ENCODE peak calls at places on chromosomes 1 and 21, in ten cellular contexts. One of them, this sample, is unnamed.

GRCh38 chr21:42683371-42684108 is 30.1 kb downstream of the PDE9A start:
- DNase-seq in T follicular helper cell: no peak
- DNase-seq in hepatic stellate cell: no peak
- DNase-seq in activated T-cell treated with anti-CD3 and anti-CD28 coated beads for 4 hours: no peak
- DNase-seq in AG10803: no peak
- DNase-seq in HS-5: no peak
- DNase-seq in activated CD4-positive, alpha-beta T cell treated with anti-CD3 and anti-CD28 coated beads, Interleukin-2, amount 50 U/mL, for 1 hour: peak
- DNase-seq in activated T-helper 1 cell treated with anti-CD3 and anti-CD28 coated beads, Interleukin-12 subunit alpha, Interleukin-12 subunit beta, Interleukin-2, Interleukin-4 antibody, amounts not matched to agents 30 ng/mL and 10 ng/mL and 1 ng/mL, durations not matched to agents 14 hours and 24 hours and 36 hours: peak
- DNase-seq in mesothelial cell of epicardium: no peak
- DNase-seq in T-cell: no peak
- DNase-seq in this sample: no peak

GRCh38 chr1:116569776-116570357 is 959 bp downstream of the CD58 start:
- DNase-seq in T follicular helper cell: peak
- DNase-seq in hepatic stellate cell: no peak
- DNase-seq in activated T-cell treated with anti-CD3 and anti-CD28 coated beads for 4 hours: peak
- DNase-seq in AG10803: no peak
- DNase-seq in HS-5: no peak
- DNase-seq in activated CD4-positive, alpha-beta T cell treated with anti-CD3 and anti-CD28 coated beads, Interleukin-2, amount 50 U/mL, for 1 hour: peak
- DNase-seq in activated T-helper 1 cell treated with anti-CD3 and anti-CD28 coated beads, Interleukin-12 subunit alpha, Interleukin-12 subunit beta, Interleukin-2, Interleukin-4 antibody, amounts not matched to agents 30 ng/mL and 10 ng/mL and 1 ng/mL, durations not matched to agents 14 hours and 24 hours and 36 hours: no peak
- DNase-seq in mesothelial cell of epicardium: no peak
- DNase-seq in T-cell: peak
- DNase-seq in this sample: no peak

GRCh38 chr1:204314209-204314892 is 45.4 kb downstream of the PLEKHA6 start:
- DNase-seq in T follicular helper cell: no peak
- DNase-seq in hepatic stellate cell: no peak
- DNase-seq in activated T-cell treated with anti-CD3 and anti-CD28 coated beads for 4 hours: no peak
- DNase-seq in AG10803: no peak
- DNase-seq in HS-5: no peak
- DNase-seq in activated CD4-positive, alpha-beta T cell treated with anti-CD3 and anti-CD28 coated beads, Interleukin-2, amount 50 U/mL, for 1 hour: no peak
- DNase-seq in activated T-helper 1 cell treated with anti-CD3 and anti-CD28 coated beads, Interleukin-12 subunit alpha, Interleukin-12 subunit beta, Interleukin-2, Interleukin-4 antibody, amounts not matched to agents 30 ng/mL and 10 ng/mL and 1 ng/mL, durations not matched to agents 14 hours and 24 hours and 36 hours: no peak
- DNase-seq in mesothelial cell of epicardium: no peak
- DNase-seq in T-cell: no peak
- DNase-seq in this sample: no peak

GRCh38 chr1:207298666-207299065 is 22.8 kb upstream of the CD55 start:
- DNase-seq in T follicular helper cell: no peak
- DNase-seq in hepatic stellate cell: no peak
- DNase-seq in activated T-cell treated with anti-CD3 and anti-CD28 coated beads for 4 hours: no peak
- DNase-seq in AG10803: peak
- DNase-seq in HS-5: no peak
- DNase-seq in activated CD4-positive, alpha-beta T cell treated with anti-CD3 and anti-CD28 coated beads, Interleukin-2, amount 50 U/mL, for 1 hour: no peak
- DNase-seq in activated T-helper 1 cell treated with anti-CD3 and anti-CD28 coated beads, Interleukin-12 subunit alpha, Interleukin-12 subunit beta, Interleukin-2, Interleukin-4 antibody, amounts not matched to agents 30 ng/mL and 10 ng/mL and 1 ng/mL, durations not matched to agents 14 hours and 24 hours and 36 hours: no peak
- DNase-seq in mesothelial cell of epicardium: no peak
- DNase-seq in T-cell: no peak
- DNase-seq in this sample: no peak

GRCh38 chr1:240965581-240966091 is 353.7 kb upstream of the GREM2 start:
- DNase-seq in T follicular helper cell: no peak
- DNase-seq in hepatic stellate cell: no peak
- DNase-seq in activated T-cell treated with anti-CD3 and anti-CD28 coated beads for 4 hours: no peak
- DNase-seq in AG10803: no peak
- DNase-seq in HS-5: no peak
- DNase-seq in activated CD4-positive, alpha-beta T cell treated with anti-CD3 and anti-CD28 coated beads, Interleukin-2, amount 50 U/mL, for 1 hour: no peak
- DNase-seq in activated T-helper 1 cell treated with anti-CD3 and anti-CD28 coated beads, Interleukin-12 subunit alpha, Interleukin-12 subunit beta, Interleukin-2, Interleukin-4 antibody, amounts not matched to agents 30 ng/mL and 10 ng/mL and 1 ng/mL, durations not matched to agents 14 hours and 24 hours and 36 hours: no peak
- DNase-seq in mesothelial cell of epicardium: no peak
- DNase-seq in T-cell: no peak
- DNase-seq in this sample: no peak

GRCh38 chr21:45998276-45998701 is 16.7 kb downstream of the COL6A1 start:
- DNase-seq in T follicular helper cell: no peak
- DNase-seq in hepatic stellate cell: no peak
- DNase-seq in activated T-cell treated with anti-CD3 and anti-CD28 coated beads for 4 hours: no peak
- DNase-seq in AG10803: no peak
- DNase-seq in HS-5: no peak
- DNase-seq in activated CD4-positive, alpha-beta T cell treated with anti-CD3 and anti-CD28 coated beads, Interleukin-2, amount 50 U/mL, for 1 hour: no peak
- DNase-seq in activated T-helper 1 cell treated with anti-CD3 and anti-CD28 coated beads, Interleukin-12 subunit alpha, Interleukin-12 subunit beta, Interleukin-2, Interleukin-4 antibody, amounts not matched to agents 30 ng/mL and 10 ng/mL and 1 ng/mL, durations not matched to agents 14 hours and 24 hours and 36 hours: no peak
- DNase-seq in mesothelial cell of epicardium: peak
- DNase-seq in T-cell: no peak
- DNase-seq in this sample: no peak

GRCh38 chr21:36749935-36750578 is 51.1 kb downstream of the SIM2 start:
- DNase-seq in T follicular helper cell: no peak
- DNase-seq in hepatic stellate cell: no peak
- DNase-seq in activated T-cell treated with anti-CD3 and anti-CD28 coated beads for 4 hours: no peak
- DNase-seq in AG10803: peak
- DNase-seq in HS-5: no peak
- DNase-seq in activated CD4-positive, alpha-beta T cell treated with anti-CD3 and anti-CD28 coated beads, Interleukin-2, amount 50 U/mL, for 1 hour: no peak
- DNase-seq in activated T-helper 1 cell treated with anti-CD3 and anti-CD28 coated beads, Interleukin-12 subunit alpha, Interleukin-12 subunit beta, Interleukin-2, Interleukin-4 antibody, amounts not matched to agents 30 ng/mL and 10 ng/mL and 1 ng/mL, durations not matched to agents 14 hours and 24 hours and 36 hours: no peak
- DNase-seq in mesothelial cell of epicardium: peak
- DNase-seq in T-cell: no peak
- DNase-seq in this sample: no peak

GRCh38 chr1:57843760-57844159 is 419.9 kb upstream of the DAB1 start:
- DNase-seq in T follicular helper cell: no peak
- DNase-seq in hepatic stellate cell: peak
- DNase-seq in activated T-cell treated with anti-CD3 and anti-CD28 coated beads for 4 hours: no peak
- DNase-seq in AG10803: peak
- DNase-seq in HS-5: peak
- DNase-seq in activated CD4-positive, alpha-beta T cell treated with anti-CD3 and anti-CD28 coated beads, Interleukin-2, amount 50 U/mL, for 1 hour: no peak
- DNase-seq in activated T-helper 1 cell treated with anti-CD3 and anti-CD28 coated beads, Interleukin-12 subunit alpha, Interleukin-12 subunit beta, Interleukin-2, Interleukin-4 antibody, amounts not matched to agents 30 ng/mL and 10 ng/mL and 1 ng/mL, durations not matched to agents 14 hours and 24 hours and 36 hours: no peak
- DNase-seq in mesothelial cell of epicardium: no peak
- DNase-seq in T-cell: no peak
- DNase-seq in this sample: no peak

GRCh38 chr1:25161981-25162380 is 70.3 kb downstream of the SYF2 start:
- DNase-seq in T follicular helper cell: no peak
- DNase-seq in hepatic stellate cell: no peak
- DNase-seq in activated T-cell treated with anti-CD3 and anti-CD28 coated beads for 4 hours: no peak
- DNase-seq in AG10803: peak
- DNase-seq in HS-5: no peak
- DNase-seq in activated CD4-positive, alpha-beta T cell treated with anti-CD3 and anti-CD28 coated beads, Interleukin-2, amount 50 U/mL, for 1 hour: no peak
- DNase-seq in activated T-helper 1 cell treated with anti-CD3 and anti-CD28 coated beads, Interleukin-12 subunit alpha, Interleukin-12 subunit beta, Interleukin-2, Interleukin-4 antibody, amounts not matched to agents 30 ng/mL and 10 ng/mL and 1 ng/mL, durations not matched to agents 14 hours and 24 hours and 36 hours: no peak
- DNase-seq in mesothelial cell of epicardium: no peak
- DNase-seq in T-cell: no peak
- DNase-seq in this sample: peak

GRCh38 chr1:228487336-228488106 is at the start of gene RNF187:
- DNase-seq in T follicular helper cell: peak
- DNase-seq in hepatic stellate cell: peak
- DNase-seq in activated T-cell treated with anti-CD3 and anti-CD28 coated beads for 4 hours: peak
- DNase-seq in AG10803: no peak
- DNase-seq in HS-5: no peak
- DNase-seq in activated CD4-positive, alpha-beta T cell treated with anti-CD3 and anti-CD28 coated beads, Interleukin-2, amount 50 U/mL, for 1 hour: no peak
- DNase-seq in activated T-helper 1 cell treated with anti-CD3 and anti-CD28 coated beads, Interleukin-12 subunit alpha, Interleukin-12 subunit beta, Interleukin-2, Interleukin-4 antibody, amounts not matched to agents 30 ng/mL and 10 ng/mL and 1 ng/mL, durations not matched to agents 14 hours and 24 hours and 36 hours: peak
- DNase-seq in mesothelial cell of epicardium: peak
- DNase-seq in T-cell: peak
- DNase-seq in this sample: no peak

GRCh38 chr1:47547753-47548152 is 109.9 kb downstream of the FOXD2 start:
- DNase-seq in T follicular helper cell: no peak
- DNase-seq in hepatic stellate cell: no peak
- DNase-seq in activated T-cell treated with anti-CD3 and anti-CD28 coated beads for 4 hours: no peak
- DNase-seq in AG10803: peak
- DNase-seq in HS-5: no peak
- DNase-seq in activated CD4-positive, alpha-beta T cell treated with anti-CD3 and anti-CD28 coated beads, Interleukin-2, amount 50 U/mL, for 1 hour: no peak
- DNase-seq in activated T-helper 1 cell treated with anti-CD3 and anti-CD28 coated beads, Interleukin-12 subunit alpha, Interleukin-12 subunit beta, Interleukin-2, Interleukin-4 antibody, amounts not matched to agents 30 ng/mL and 10 ng/mL and 1 ng/mL, durations not matched to agents 14 hours and 24 hours and 36 hours: no peak
- DNase-seq in mesothelial cell of epicardium: no peak
- DNase-seq in T-cell: no peak
- DNase-seq in this sample: no peak

GRCh38 chr1:47418681-47419272 is 2.7 kb downstream of the FOXE3 start:
- DNase-seq in T follicular helper cell: no peak
- DNase-seq in hepatic stellate cell: no peak
- DNase-seq in activated T-cell treated with anti-CD3 and anti-CD28 coated beads for 4 hours: no peak
- DNase-seq in AG10803: no peak
- DNase-seq in HS-5: no peak
- DNase-seq in activated CD4-positive, alpha-beta T cell treated with anti-CD3 and anti-CD28 coated beads, Interleukin-2, amount 50 U/mL, for 1 hour: no peak
- DNase-seq in activated T-helper 1 cell treated with anti-CD3 and anti-CD28 coated beads, Interleukin-12 subunit alpha, Interleukin-12 subunit beta, Interleukin-2, Interleukin-4 antibody, amounts not matched to agents 30 ng/mL and 10 ng/mL and 1 ng/mL, durations not matched to agents 14 hours and 24 hours and 36 hours: no peak
- DNase-seq in mesothelial cell of epicardium: no peak
- DNase-seq in T-cell: no peak
- DNase-seq in this sample: no peak

GRCh38 chr1:14571810-14572767 is 26.4 kb upstream of the KAZN start:
- DNase-seq in T follicular helper cell: no peak
- DNase-seq in hepatic stellate cell: no peak
- DNase-seq in activated T-cell treated with anti-CD3 and anti-CD28 coated beads for 4 hours: no peak
- DNase-seq in AG10803: no peak
- DNase-seq in HS-5: no peak
- DNase-seq in activated CD4-positive, alpha-beta T cell treated with anti-CD3 and anti-CD28 coated beads, Interleukin-2, amount 50 U/mL, for 1 hour: no peak
- DNase-seq in activated T-helper 1 cell treated with anti-CD3 and anti-CD28 coated beads, Interleukin-12 subunit alpha, Interleukin-12 subunit beta, Interleukin-2, Interleukin-4 antibody, amounts not matched to agents 30 ng/mL and 10 ng/mL and 1 ng/mL, durations not matched to agents 14 hours and 24 hours and 36 hours: no peak
- DNase-seq in mesothelial cell of epicardium: no peak
- DNase-seq in T-cell: no peak
- DNase-seq in this sample: no peak

GRCh38 chr1:207822602-207823451 is 71.0 kb downstream of the CD46 start:
- DNase-seq in T follicular helper cell: peak
- DNase-seq in hepatic stellate cell: peak
- DNase-seq in activated T-cell treated with anti-CD3 and anti-CD28 coated beads for 4 hours: peak
- DNase-seq in AG10803: peak
- DNase-seq in HS-5: no peak
- DNase-seq in activated CD4-positive, alpha-beta T cell treated with anti-CD3 and anti-CD28 coated beads, Interleukin-2, amount 50 U/mL, for 1 hour: peak
- DNase-seq in activated T-helper 1 cell treated with anti-CD3 and anti-CD28 coated beads, Interleukin-12 subunit alpha, Interleukin-12 subunit beta, Interleukin-2, Interleukin-4 antibody, amounts not matched to agents 30 ng/mL and 10 ng/mL and 1 ng/mL, durations not matched to agents 14 hours and 24 hours and 36 hours: peak
- DNase-seq in mesothelial cell of epicardium: no peak
- DNase-seq in T-cell: peak
- DNase-seq in this sample: peak

GRCh38 chr1:212721388-212722247 is 22.0 kb upstream of the BATF3 start:
- DNase-seq in T follicular helper cell: no peak
- DNase-seq in hepatic stellate cell: peak
- DNase-seq in activated T-cell treated with anti-CD3 and anti-CD28 coated beads for 4 hours: no peak
- DNase-seq in AG10803: peak
- DNase-seq in HS-5: peak
- DNase-seq in activated CD4-positive, alpha-beta T cell treated with anti-CD3 and anti-CD28 coated beads, Interleukin-2, amount 50 U/mL, for 1 hour: no peak
- DNase-seq in activated T-helper 1 cell treated with anti-CD3 and anti-CD28 coated beads, Interleukin-12 subunit alpha, Interleukin-12 subunit beta, Interleukin-2, Interleukin-4 antibody, amounts not matched to agents 30 ng/mL and 10 ng/mL and 1 ng/mL, durations not matched to agents 14 hours and 24 hours and 36 hours: peak
- DNase-seq in mesothelial cell of epicardium: no peak
- DNase-seq in T-cell: no peak
- DNase-seq in this sample: no peak

GRCh38 chr21:33433425-33434114 is 30.4 kb downstream of the IFNGR2 start:
- DNase-seq in T follicular helper cell: no peak
- DNase-seq in hepatic stellate cell: no peak
- DNase-seq in activated T-cell treated with anti-CD3 and anti-CD28 coated beads for 4 hours: no peak
- DNase-seq in AG10803: no peak
- DNase-seq in HS-5: no peak
- DNase-seq in activated CD4-positive, alpha-beta T cell treated with anti-CD3 and anti-CD28 coated beads, Interleukin-2, amount 50 U/mL, for 1 hour: no peak
- DNase-seq in activated T-helper 1 cell treated with anti-CD3 and anti-CD28 coated beads, Interleukin-12 subunit alpha, Interleukin-12 subunit beta, Interleukin-2, Interleukin-4 antibody, amounts not matched to agents 30 ng/mL and 10 ng/mL and 1 ng/mL, durations not matched to agents 14 hours and 24 hours and 36 hours: no peak
- DNase-seq in mesothelial cell of epicardium: no peak
- DNase-seq in T-cell: no peak
- DNase-seq in this sample: no peak

GRCh38 chr1:99659755-99660210 is 13.9 kb downstream of the PALMD start:
- DNase-seq in T follicular helper cell: no peak
- DNase-seq in hepatic stellate cell: no peak
- DNase-seq in activated T-cell treated with anti-CD3 and anti-CD28 coated beads for 4 hours: no peak
- DNase-seq in AG10803: peak
- DNase-seq in HS-5: no peak
- DNase-seq in activated CD4-positive, alpha-beta T cell treated with anti-CD3 and anti-CD28 coated beads, Interleukin-2, amount 50 U/mL, for 1 hour: no peak
- DNase-seq in activated T-helper 1 cell treated with anti-CD3 and anti-CD28 coated beads, Interleukin-12 subunit alpha, Interleukin-12 subunit beta, Interleukin-2, Interleukin-4 antibody, amounts not matched to agents 30 ng/mL and 10 ng/mL and 1 ng/mL, durations not matched to agents 14 hours and 24 hours and 36 hours: no peak
- DNase-seq in mesothelial cell of epicardium: no peak
- DNase-seq in T-cell: no peak
- DNase-seq in this sample: peak

GRCh38 chr1:100134872-100135271 is 1.9 kb downstream of the TRMT13 start:
- DNase-seq in T follicular helper cell: no peak
- DNase-seq in hepatic stellate cell: no peak
- DNase-seq in activated T-cell treated with anti-CD3 and anti-CD28 coated beads for 4 hours: no peak
- DNase-seq in AG10803: peak
- DNase-seq in HS-5: no peak
- DNase-seq in activated CD4-positive, alpha-beta T cell treated with anti-CD3 and anti-CD28 coated beads, Interleukin-2, amount 50 U/mL, for 1 hour: no peak
- DNase-seq in activated T-helper 1 cell treated with anti-CD3 and anti-CD28 coated beads, Interleukin-12 subunit alpha, Interleukin-12 subunit beta, Interleukin-2, Interleukin-4 antibody, amounts not matched to agents 30 ng/mL and 10 ng/mL and 1 ng/mL, durations not matched to agents 14 hours and 24 hours and 36 hours: no peak
- DNase-seq in mesothelial cell of epicardium: no peak
- DNase-seq in T-cell: no peak
- DNase-seq in this sample: no peak

GRCh38 chr1:243270097-243270864 is 14.4 kb downstream of the SDCCAG8 start:
- DNase-seq in T follicular helper cell: no peak
- DNase-seq in hepatic stellate cell: no peak
- DNase-seq in activated T-cell treated with anti-CD3 and anti-CD28 coated beads for 4 hours: no peak
- DNase-seq in AG10803: no peak
- DNase-seq in HS-5: no peak
- DNase-seq in activated CD4-positive, alpha-beta T cell treated with anti-CD3 and anti-CD28 coated beads, Interleukin-2, amount 50 U/mL, for 1 hour: no peak
- DNase-seq in activated T-helper 1 cell treated with anti-CD3 and anti-CD28 coated beads, Interleukin-12 subunit alpha, Interleukin-12 subunit beta, Interleukin-2, Interleukin-4 antibody, amounts not matched to agents 30 ng/mL and 10 ng/mL and 1 ng/mL, durations not matched to agents 14 hours and 24 hours and 36 hours: no peak
- DNase-seq in mesothelial cell of epicardium: no peak
- DNase-seq in T-cell: no peak
- DNase-seq in this sample: no peak

GRCh38 chr1:44417351-44418021 is 12.4 kb downstream of the RNF220 start:
- DNase-seq in T follicular helper cell: no peak
- DNase-seq in hepatic stellate cell: no peak
- DNase-seq in activated T-cell treated with anti-CD3 and anti-CD28 coated beads for 4 hours: no peak
- DNase-seq in AG10803: peak
- DNase-seq in HS-5: no peak
- DNase-seq in activated CD4-positive, alpha-beta T cell treated with anti-CD3 and anti-CD28 coated beads, Interleukin-2, amount 50 U/mL, for 1 hour: no peak
- DNase-seq in activated T-helper 1 cell treated with anti-CD3 and anti-CD28 coated beads, Interleukin-12 subunit alpha, Interleukin-12 subunit beta, Interleukin-2, Interleukin-4 antibody, amounts not matched to agents 30 ng/mL and 10 ng/mL and 1 ng/mL, durations not matched to agents 14 hours and 24 hours and 36 hours: no peak
- DNase-seq in mesothelial cell of epicardium: peak
- DNase-seq in T-cell: no peak
- DNase-seq in this sample: no peak

GRCh38 chr1:9466780-9467755 is 72.2 kb upstream of the SLC25A33 start:
- DNase-seq in T follicular helper cell: no peak
- DNase-seq in hepatic stellate cell: no peak
- DNase-seq in activated T-cell treated with anti-CD3 and anti-CD28 coated beads for 4 hours: no peak
- DNase-seq in AG10803: peak
- DNase-seq in HS-5: no peak
- DNase-seq in activated CD4-positive, alpha-beta T cell treated with anti-CD3 and anti-CD28 coated beads, Interleukin-2, amount 50 U/mL, for 1 hour: no peak
- DNase-seq in activated T-helper 1 cell treated with anti-CD3 and anti-CD28 coated beads, Interleukin-12 subunit alpha, Interleukin-12 subunit beta, Interleukin-2, Interleukin-4 antibody, amounts not matched to agents 30 ng/mL and 10 ng/mL and 1 ng/mL, durations not matched to agents 14 hours and 24 hours and 36 hours: no peak
- DNase-seq in mesothelial cell of epicardium: no peak
- DNase-seq in T-cell: no peak
- DNase-seq in this sample: no peak